ENCODE peak calls at places on chromosomes 2 and 18, in ten cellular contexts. K is neural crest cell; R is CD4-positive, CD25-positive, alpha-beta regulatory T cell; F is amniotic stem cell; Q is effector memory CD4-positive, alpha-beta T cell; Y is breast epithelium; V is COR-L47; L is right atrium auricular region; P is HTR-8/SVneo; D is activated CD8-positive, alpha-beta T cell treated with anti-CD3 and anti-CD28 coated beads for 36 hours. H is an unnamed sample.

GRCh38 chr2:9373047-9373446 is 50.3 kb downstream of the ITGB1BP1 start:
- DNase-seq in K (no peak), F (no peak), P (no peak), R (no peak), Y (no peak), V (peak), Q (no peak), D (no peak), L (no peak), H (no peak)

GRCh38 chr2:160871096-160871495 is 289.1 kb upstream of the TANK start:
- DNase-seq in Y (no peak), F (no peak), L (no peak), R (no peak), V (no peak), D (no peak), P (no peak), K (no peak), Q (no peak), H (no peak)

GRCh38 chr2:160920061-160920460 is 240.2 kb upstream of the TANK start:
- DNase-seq in D (no peak), Y (no peak), L (no peak), K (no peak), P (no peak), Q (no peak), R (no peak), V (no peak), F (no peak), H (no peak)

GRCh38 chr18:2102022-2102421 is 469.3 kb downstream of the METTL4 start:
- DNase-seq in P (no peak), Q (no peak), D (no peak), K (no peak), R (no peak), L (no peak), F (no peak), Y (no peak), V (no peak), H (no peak)

GRCh38 chr2:20184067-20184938 is 40.6 kb downstream of the SDC1 start:
- DNase-seq in R (no peak), F (peak), K (no peak), D (no peak), V (no peak), L (no peak), Q (no peak), P (peak), Y (no peak), H (no peak)

GRCh38 chr2:133444411-133444934 is 123.8 kb downstream of the NCKAP5 start:
- DNase-seq in F (no peak), R (no peak), P (no peak), K (no peak), Q (no peak), D (no peak), Y (no peak), V (no peak), L (no peak), H (no peak)

GRCh38 chr18:27493182-27493581 is 308.1 kb upstream of the CHST9 start:
- DNase-seq in R (no peak), L (no peak), Y (no peak), V (no peak), Q (no peak), F (no peak), K (no peak), P (no peak), D (no peak), H (no peak)

GRCh38 chr2:212330263-212330662 is 208.3 kb downstream of the ERBB4 start:
- DNase-seq in K (no peak), Q (no peak), P (no peak), R (no peak), V (no peak), F (no peak), Y (no peak), D (no peak), L (no peak), H (no peak)

GRCh38 chr2:98465456-98466201 is 21.0 kb downstream of the INPP4A start:
- DNase-seq in P (no peak), R (peak), V (peak), Y (no peak), D (peak), L (peak), Q (peak), F (no peak), K (no peak), H (peak)

GRCh38 chr2:47688561-47688960 is 94.4 kb upstream of the MSH6 start:
- DNase-seq in Q (no peak), L (no peak), R (no peak), D (no peak), Y (no peak), V (no peak), K (no peak), F (no peak), P (no peak), H (peak)

GRCh38 chr2:170739048-170739447 is 23.9 kb downstream of the SP5 start:
- DNase-seq in F (peak), R (no peak), Y (no peak), L (no peak), K (no peak), Q (no peak), V (no peak), P (peak), D (no peak), H (no peak)

GRCh38 chr2:72940786-72941185 is 23.5 kb downstream of the EMX1 start:
- DNase-seq in V (no peak), P (no peak), F (peak), L (no peak), R (no peak), K (no peak), Q (no peak), D (no peak), Y (no peak), H (no peak)

GRCh38 chr18:9974279-9974915 is 60.6 kb downstream of the VAPA start:
- DNase-seq in K (no peak), P (no peak), Y (no peak), L (no peak), V (no peak), R (no peak), F (no peak), Q (no peak), D (no peak), H (no peak)

GRCh38 chr2:172350844-172351480 is 76.4 kb upstream of the ITGA6 start:
- DNase-seq in Y (peak), L (no peak), K (no peak), Q (no peak), R (no peak), D (no peak), P (no peak), V (no peak), F (no peak), H (no peak)

GRCh38 chr2:12507295-12507694 is 209.4 kb upstream of the TRIB2 start:
- DNase-seq in Q (peak), K (no peak), P (peak), L (no peak), R (peak), Y (no peak), V (no peak), D (peak), F (peak), H (no peak)

GRCh38 chr2:97748397-97748796 is 35.0 kb downstream of the ZAP70 start:
- DNase-seq in P (peak), D (peak), V (peak), L (no peak), Y (no peak), F (no peak), Q (peak), K (peak), R (peak), H (no peak)

GRCh38 chr2:120393456-120393855 is 47.5 kb downstream of the INHBB start:
- DNase-seq in P (no peak), V (no peak), F (no peak), L (no peak), Q (no peak), D (no peak), Y (peak), K (no peak), R (no peak), H (no peak)

GRCh38 chr2:215712850-215713230 is 277.0 kb upstream of the FN1 start:
- DNase-seq in V (no peak), F (no peak), L (no peak), Q (no peak), K (no peak), D (no peak), Y (no peak), R (no peak), P (no peak), H (no peak)

GRCh38 chr2:77104554-77104953 is 417.6 kb downstream of the LRRTM4 start:
- DNase-seq in V (no peak), F (no peak), L (no peak), K (no peak), R (no peak), Q (no peak), P (no peak), D (no peak), Y (no peak), H (no peak)

GRCh38 chr2:236866542-236867340 is 218.9 kb upstream of the COPS8 start:
- DNase-seq in D (no peak), K (no peak), Q (no peak), P (no peak), L (peak), V (no peak), F (no peak), Y (peak), R (no peak), H (no peak)

GRCh38 chr18:50410894-50411293 is 36.0 kb downstream of the SKA1 start:
- DNase-seq in R (no peak), F (no peak), V (no peak), L (no peak), D (no peak), Q (no peak), K (no peak), Y (no peak), P (no peak), H (no peak)

GRCh38 chr2:37366773-37367172 is 22.3 kb downstream of the QPCT start:
- DNase-seq in R (no peak), K (no peak), Q (no peak), V (no peak), P (no peak), F (no peak), Y (no peak), D (peak), L (no peak), H (no peak)

GRCh38 chr2:33521791-33522281 is 45.4 kb downstream of the RASGRP3 start:
- DNase-seq in Q (no peak), Y (no peak), P (no peak), L (no peak), R (no peak), D (no peak), F (no peak), K (no peak), V (no peak), H (no peak)

GRCh38 chr18:10463096-10463495 is 8.7 kb downstream of the APCDD1 start:
- DNase-seq in P (no peak), Q (no peak), D (no peak), V (no peak), L (no peak), K (no peak), F (no peak), R (no peak), Y (no peak), H (no peak)

GRCh38 chr2:181374741-181375675 is 82.2 kb upstream of the ITGA4 start:
- DNase-seq in Y (no peak), P (no peak), V (no peak), D (no peak), F (no peak), R (no peak), K (no peak), L (no peak), Q (no peak), H (no peak)

GRCh38 chr18:78853341-78853740 is 126.3 kb upstream of the SALL3 start:
- DNase-seq in V (no peak), Y (no peak), D (no peak), K (no peak), P (no peak), Q (no peak), R (no peak), F (no peak), L (no peak), H (no peak)

GRCh38 chr2:26229595-26229994 is 14.8 kb downstream of the HADHA start:
- DNase-seq in R (no peak), P (no peak), F (no peak), Y (no peak), L (no peak), V (no peak), D (no peak), K (no peak), Q (no peak), H (no peak)

GRCh38 chr2:74886811-74887210 is 52.9 kb downstream of the HK2 start:
- DNase-seq in F (no peak), K (no peak), D (no peak), L (no peak), Y (no peak), R (no peak), Q (no peak), V (no peak), P (no peak), H (no peak)

GRCh38 chr18:66724664-66725356 is 120.9 kb upstream of the CDH19 start:
- DNase-seq in R (no peak), D (no peak), Q (no peak), P (no peak), V (no peak), F (no peak), L (no peak), K (no peak), Y (no peak), H (no peak)

GRCh38 chr2:188475945-188476344 is 184.3 kb downstream of the GULP1 start:
- DNase-seq in V (no peak), Q (no peak), P (peak), F (no peak), Y (no peak), D (no peak), K (no peak), L (no peak), R (no peak), H (no peak)

GRCh38 chr2:100820346-100821254 is 661 bp downstream of the NPAS2 start:
- DNase-seq in R (no peak), D (peak), V (no peak), Q (no peak), Y (no peak), P (no peak), K (peak), F (no peak), L (no peak), H (no peak)